ENCODE peak calls at places on chromosomes 11 and 22, in five cellular contexts. B is left ventricle myocardium inferior; F is endothelial cell; O is brain microvascular endothelial cell; N is CD8-positive, alpha-beta T cell. A is an unnamed sample.
A peak's percentile ranks its signal among the peaks of the same experiment; 100 is the strongest.

GRCh38 chr11:123063396-123064267 is 1.7 kb upstream of the HSPA8 start:
- DNase-seq in O (peak; percentile 53), B (no peak), F (peak; percentile 20), N (peak; percentile 49), A (peak; percentile 28)

GRCh38 chr11:95358516-95359322 is 127.7 kb upstream of the SESN3 start:
- DNase-seq in O (no peak), N (no peak), F (no peak), B (no peak), A (no peak)

GRCh38 chr11:6609502-6610015 is 2.5 kb downstream of the TAF10 start:
- DNase-seq in N (no peak), B (no peak), O (no peak), F (no peak), A (no peak)

GRCh38 chr11:47394050-47394321 is 14.4 kb upstream of the SLC39A13 start:
- DNase-seq in F (no peak), N (no peak), B (no peak), O (no peak), A (no peak)

GRCh38 chr11:33449798-33450197 is 192.6 kb downstream of the HIPK3 start:
- DNase-seq in F (no peak), N (no peak), O (peak; percentile 37), B (no peak), A (no peak)

GRCh38 chr11:46541593-46542371 is 52.0 kb downstream of the AMBRA1 start:
- DNase-seq in F (no peak), O (no peak), N (no peak), B (peak; percentile 31), A (no peak)

GRCh38 chr11:122656631-122657101 is 1.1 kb downstream of the UBASH3B start:
- DNase-seq in B (peak; percentile 36), O (no peak), F (peak; percentile 35), N (peak; percentile 45), A (peak; percentile 50)

GRCh38 chr11:88310246-88310645 is 27.3 kb downstream of the CTSC start:
- DNase-seq in N (no peak), F (no peak), B (no peak), O (no peak), A (no peak)

GRCh38 chr11:63673579-63673978 is 2.4 kb upstream of the ATL3 start:
- DNase-seq in N (no peak), F (no peak), B (no peak), O (no peak), A (no peak)

GRCh38 chr11:12163181-12163841 is 52.9 kb downstream of the MICAL2 start:
- DNase-seq in N (no peak), B (peak; percentile 73), F (no peak), O (peak; percentile 85), A (no peak)

GRCh38 chr11:60625262-60625661 is 74.2 kb upstream of the MS4A8 start:
- DNase-seq in N (no peak), F (no peak), O (peak; percentile 70), B (no peak), A (no peak)

GRCh38 chr11:64000026-64000739 is 13.9 kb downstream of the OTUB1 start:
- DNase-seq in F (peak; percentile 78), B (peak; percentile 73), O (peak; percentile 33), N (peak; percentile 70), A (peak; percentile 84)

GRCh38 chr11:131408011-131408640 is 37.7 kb downstream of the NTM start:
- DNase-seq in O (peak; percentile 36), B (peak; percentile 25), N (no peak), F (peak; percentile 69), A (peak; percentile 64)
- TF ChIP-seq CTCF in O (peak; percentile 78), B (peak; percentile 65), N (no peak), F (peak; percentile 32), A (peak; percentile 52)

GRCh38 chr22:16936625-16937024 is 71.4 kb downstream of the GAB4 start:
- DNase-seq in B (no peak), F (no peak), N (no peak), O (no peak), A (no peak)

GRCh38 chr22:16935209-16935608 is 72.8 kb downstream of the GAB4 start:
- DNase-seq in O (no peak), N (no peak), B (no peak), F (no peak), A (no peak)

GRCh38 chr22:16933274-16933923 is 74.6 kb downstream of the GAB4 start:
- DNase-seq in O (no peak), F (no peak), N (no peak), B (no peak), A (no peak)

GRCh38 chr22:16933924-16934282 is 74.1 kb downstream of the GAB4 start:
- DNase-seq in O (no peak), F (no peak), B (no peak), N (no peak), A (peak; percentile 30)

DNA sequence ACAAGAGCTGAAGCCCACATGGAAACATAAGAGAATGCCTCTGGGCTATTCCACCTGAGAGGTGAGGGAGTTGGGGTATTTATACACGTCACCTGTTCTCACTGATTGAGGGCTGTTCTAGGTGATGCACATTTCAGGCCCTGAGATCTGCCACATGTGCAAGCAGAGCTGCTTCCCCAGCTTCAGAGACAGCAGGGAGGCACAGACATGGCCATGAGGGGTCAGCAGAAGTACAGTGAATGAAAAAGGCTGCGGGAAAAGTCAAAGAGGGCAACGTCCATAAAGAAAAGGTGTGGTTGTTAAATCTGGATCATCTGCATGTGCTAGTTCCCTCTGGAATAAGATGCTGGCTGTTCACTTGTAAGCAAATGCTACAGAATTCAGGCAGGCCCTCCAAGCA is 75.4 kb downstream of the GAB4 start:
- DNase-seq in N (no peak), B (no peak), F (no peak), O (no peak), A (no peak)
- TF ChIP-seq CTCF in N (no peak), B (peak; percentile 30), F (no peak), O (no peak), A (no peak)

GRCh38 chr22:37486224-37486845 is at the start of gene MFNG:
- DNase-seq in N (peak; percentile 74), O (no peak), B (peak; percentile 70), F (peak; percentile 73), A (peak; percentile 80)
- TF ChIP-seq CTCF in N (no peak), O (peak; percentile 4), B (no peak), F (no peak), A (no peak)

GRCh38 chr11:32334822-32335221 is 100.5 kb downstream of the WT1 start:
- DNase-seq in B (no peak), F (no peak), O (no peak), N (no peak), A (no peak)
- TF ChIP-seq CTCF in B (peak; percentile 18), F (peak; percentile 24), O (peak; percentile 42), N (no peak), A (peak; percentile 46)

DNA sequence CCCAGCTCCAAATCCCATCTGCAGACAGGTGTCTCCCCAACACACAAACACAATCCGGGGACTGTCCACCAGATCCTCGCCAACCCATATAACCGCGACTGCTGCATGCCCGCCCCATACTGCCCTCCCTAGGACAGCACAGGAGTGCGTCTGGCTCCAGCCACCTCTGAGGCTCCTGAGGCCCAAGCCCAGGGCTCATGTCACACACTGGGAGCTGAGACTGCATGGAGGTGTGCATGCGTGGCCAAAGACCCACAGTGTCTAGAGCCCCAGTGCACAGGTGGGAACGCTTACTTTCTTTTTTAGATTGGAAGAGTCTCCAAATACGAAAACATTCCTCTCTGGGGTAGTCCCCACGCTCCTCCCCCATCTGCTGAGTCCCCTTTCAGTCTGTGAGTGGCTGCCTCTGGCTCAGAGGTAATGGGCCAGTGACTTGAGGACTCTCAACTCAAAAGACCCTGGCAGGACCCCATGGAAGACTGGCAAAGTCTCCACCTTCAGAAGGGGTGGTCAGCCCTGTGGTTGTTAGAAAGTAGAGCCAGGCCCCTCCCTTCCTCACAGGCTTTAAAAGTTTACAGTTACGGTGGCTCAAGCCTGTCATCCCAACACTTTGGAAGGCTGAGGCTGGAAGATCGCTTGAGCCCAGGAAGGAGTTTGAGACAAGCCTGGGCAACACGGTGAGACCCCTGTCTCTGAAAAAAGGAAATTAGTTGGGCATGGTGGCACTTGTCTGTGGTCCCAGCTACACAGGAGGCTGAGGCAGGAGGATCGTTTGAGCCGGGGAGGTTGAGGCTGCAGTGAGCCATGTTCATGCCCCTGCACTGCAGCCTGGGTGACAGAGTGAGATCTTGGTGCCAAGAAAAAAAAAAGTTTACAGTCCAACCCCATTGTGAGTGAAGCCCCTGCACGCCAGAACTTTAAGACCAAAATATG is 2.3 kb downstream of the CBX7 start:
- DNase-seq in O (no peak), N (no peak), F (no peak), B (no peak), A (no peak)
- TF ChIP-seq CTCF in O (no peak), N (no peak), F (no peak), B (no peak), A (no peak)

GRCh38 chr11:126764221-126764620 is 236.3 kb downstream of the KIRREL3 start:
- DNase-seq in N (no peak), O (no peak), B (no peak), F (no peak), A (no peak)
- TF ChIP-seq CTCF in N (no peak), O (peak; percentile 41), B (no peak), F (no peak), A (no peak)

A was measured in glutamatergic neuron.